ENCODE peak calls at places on chromosomes 5 and 9, in six cellular contexts. G is A549, Y is HepG2, Q is endothelial cell of umbilical vein, X is GM12878, H is K562. Z is an unnamed sample.

GRCh38 chr9:112884086-112884485 is 6.6 kb downstream of the SLC46A2 start:
- DNase-seq in Y (no peak), G (no peak), H (no peak), Q (peak; percentile 59), X (no peak), Z (no peak)

GRCh38 chr5:150511641-150512367 is 3.9 kb downstream of the NDST1 start:
- DNase-seq in Y (no peak), H (peak; percentile 76), Q (no peak), G (peak; percentile 75), X (no peak), Z (no peak)

GRCh38 chr9:26243722-26244121 is 565.5 kb upstream of the TUSC1 start:
- DNase-seq in G (peak; percentile 71), X (no peak), Y (no peak), Q (peak; percentile 86), H (no peak), Z (no peak)

GRCh38 chr9:34662544-34663295 is at the start of gene CCL27:
- DNase-seq in H (no peak), X (no peak), Y (no peak), Q (no peak), G (no peak), Z (no peak)

GRCh38 chr5:79143684-79144379 is 32.2 kb downstream of the BHMT start:
- DNase-seq in Q (no peak), Y (no peak), G (peak; percentile 55), X (no peak), H (peak; percentile 18), Z (no peak)

GRCh38 chr9:7510209-7510608 is 289.4 kb downstream of the DMAC1 start:
- DNase-seq in Y (no peak), X (no peak), H (no peak), G (no peak), Q (no peak), Z (no peak)

GRCh38 chr5:79697222-79698164 is 7.9 kb downstream of the CMYA5 start:
- DNase-seq in H (peak; percentile 59), X (no peak), G (no peak), Y (no peak), Q (no peak), Z (peak; percentile 75)

GRCh38 chr5:112420111-112420864 is 1.2 kb upstream of the EPB41L4A start:
- DNase-seq in G (peak; percentile 83), Y (peak; percentile 41), X (peak; percentile 9), Q (peak; percentile 88), H (peak; percentile 76), Z (peak; percentile 6)

GRCh38 chr5:94707359-94707758 is 88.9 kb downstream of the SLF1 start:
- DNase-seq in H (no peak), G (no peak), Q (peak; percentile 68), Y (no peak), X (no peak), Z (no peak)

GRCh38 chr5:178590141-178590923 is at the start of gene COL23A1:
- DNase-seq in Y (no peak), H (peak; percentile 71), Q (peak; percentile 55), X (no peak), G (peak; percentile 17), Z (peak; percentile 88)

GRCh38 chr9:22307013-22307711 is 139.5 kb upstream of the DMRTA1 start:
- DNase-seq in Q (peak; percentile 54), X (no peak), H (no peak), Y (peak; percentile 43), G (peak; percentile 84), Z (no peak)

GRCh38 chr5:148969291-148969690 is 93.6 kb downstream of the SH3TC2 start:
- DNase-seq in Y (no peak), X (no peak), Q (no peak), H (no peak), G (no peak), Z (no peak)

GRCh38 chr5:78467744-78468357 is 107.4 kb downstream of the SCAMP1 start:
- DNase-seq in Y (peak; percentile 31), H (peak; percentile 44), X (peak; percentile 3), G (peak; percentile 54), Q (peak; percentile 67), Z (peak; percentile 58)

GRCh38 chr5:119274024-119274766 is 81.6 kb upstream of the TNFAIP8 start:
- DNase-seq in H (no peak), Q (no peak), X (no peak), Y (peak; percentile 21), G (peak; percentile 55), Z (peak; percentile 25)

GRCh38 chr9:90815183-90815943 is 13.7 kb downstream of the SYK start:
- DNase-seq in H (peak; percentile 69), Q (no peak), G (no peak), Y (no peak), X (no peak), Z (peak; percentile 90)

GRCh38 chr9:75775966-75776691 is 114.3 kb upstream of the PCSK5 start:
- DNase-seq in Y (no peak), H (no peak), G (no peak), X (no peak), Q (no peak), Z (no peak)

GRCh38 chr5:169576181-169576598 is 7.4 kb upstream of the SPDL1 start:
- DNase-seq in H (no peak), X (no peak), Y (no peak), Q (no peak), G (no peak), Z (no peak)

GRCh38 chr9:129333961-129334743 is 156.1 kb upstream of the IER5L start:
- DNase-seq in X (no peak), G (peak; percentile 99), Q (peak; percentile 49), Y (peak; percentile 94), H (peak; percentile 64), Z (peak; percentile 97)
- TF ChIP-seq POLR2A in X (no peak), G (peak; percentile 4), Q (no peak), Y (no peak), H (no peak), Z (peak; percentile 15)

GRCh38 chr5:137617806-137618205 is 118.1 kb downstream of the KLHL3 start:
- DNase-seq in Y (no peak), Q (no peak), X (no peak), G (no peak), H (no peak), Z (no peak)
- H3K4me3 ChIP-seq in Y (no peak overlapping the region), Q (no peak overlapping the region), X (no peak overlapping the region), G (no peak overlapping the region), H (no peak overlapping the region), Z (no peak overlapping the region)

GRCh38 chr9:69089491-69089890 is 53.9 kb downstream of the FXN start:
- DNase-seq in X (no peak), Y (no peak), Q (no peak), H (no peak), G (no peak), Z (no peak)

GRCh38 chr9:69086769-69087168 is 51.2 kb downstream of the FXN start:
- DNase-seq in G (no peak), Q (peak; percentile 49), X (no peak), Y (peak; percentile 61), H (no peak), Z (no peak)

GRCh38 chr9:69090140-69090750 is 54.7 kb downstream of the FXN start:
- DNase-seq in G (no peak), H (no peak), Q (no peak), X (no peak), Y (no peak), Z (no peak)

GRCh38 chr9:69090943-69091342 is 55.4 kb downstream of the FXN start:
- DNase-seq in X (no peak), Q (no peak), H (no peak), Y (no peak), G (no peak), Z (no peak)

DNA sequence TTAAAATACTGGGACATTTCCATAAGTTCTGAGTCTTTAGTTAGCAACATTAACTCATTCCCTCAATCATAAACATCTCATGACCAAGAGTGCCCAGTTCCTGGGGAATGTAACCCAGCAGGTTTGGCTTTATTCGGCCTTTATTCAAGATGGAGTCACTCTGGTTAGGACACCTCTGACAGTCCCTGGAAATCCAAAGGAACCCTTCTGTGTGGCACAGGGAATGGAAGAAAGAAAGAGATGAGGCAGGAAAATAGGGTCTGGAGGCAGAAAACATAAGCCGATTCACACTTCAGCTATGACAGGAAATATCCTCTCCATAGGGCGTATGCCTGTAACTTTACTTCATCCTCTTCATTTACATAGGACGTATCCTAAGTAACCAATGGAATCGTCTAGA is 53.5 kb downstream of the FXN start:
- DNase-seq in G (no peak), X (no peak), Y (no peak), Q (no peak), H (no peak), Z (no peak)
- TF ChIP-seq MYC in G (no peak), X (no peak), Y (no peak), Q (no peak), H (no peak), Z (no peak)

GRCh38 chr9:136539427-136540412 is 6.1 kb downstream of the NOTCH1 start:
- DNase-seq in X (peak; percentile 70), Y (no peak), H (peak; percentile 88), G (no peak), Q (peak; percentile 95), Z (peak; percentile 75)
- TF ChIP-seq POLR2A in X (peak; percentile 50), Y (no peak), H (peak; percentile 22), G (no peak), Q (no peak), Z (no peak)

DNA sequence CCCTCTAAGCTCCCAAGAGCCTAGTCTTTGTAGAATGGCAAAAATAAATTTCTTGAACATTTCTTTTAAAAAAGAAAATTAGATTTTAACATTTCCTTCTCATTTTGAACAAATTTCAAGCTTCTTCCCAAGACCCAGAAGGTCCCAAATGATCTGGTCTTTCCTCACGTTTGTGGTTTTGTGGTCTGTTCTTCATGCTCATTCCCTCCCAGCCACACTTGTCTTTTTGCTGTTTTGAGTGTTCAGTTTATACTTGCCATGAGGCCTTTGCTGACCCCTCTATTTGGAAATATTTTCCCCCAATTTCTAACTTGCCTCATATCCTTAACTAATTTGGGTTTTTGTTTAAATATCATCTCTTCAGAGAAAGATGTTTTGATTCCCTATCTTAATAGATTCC is 133.4 kb upstream of the PAPPA start:
- DNase-seq in G (no peak), Y (no peak), Q (no peak), X (no peak), H (no peak), Z (no peak)
- H3K4me3 ChIP-seq in G (no peak overlapping the region), Y (no peak overlapping the region), Q (no peak overlapping the region), X (no peak overlapping the region), H (no peak overlapping the region), Z (no peak overlapping the region)

DNA sequence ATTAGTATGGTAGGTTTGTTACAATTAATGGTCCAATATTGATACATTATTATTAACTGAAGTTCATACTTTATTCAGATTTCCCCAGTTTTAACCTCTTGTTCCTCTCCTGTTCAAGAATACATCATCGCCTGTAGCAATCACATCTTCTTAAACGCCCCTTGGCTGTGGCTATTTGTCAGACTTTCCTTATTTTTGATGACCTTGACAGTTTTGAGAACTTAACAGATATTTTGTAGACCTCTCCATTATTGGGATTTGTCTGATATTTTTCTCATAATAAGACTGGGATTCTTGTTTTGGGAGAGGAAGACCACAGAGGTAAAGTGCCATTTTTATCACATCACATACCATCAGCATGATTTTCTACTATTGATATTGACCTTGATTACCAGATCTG is 112.3 kb upstream of the MARCHF11 start:
- DNase-seq in X (no peak), Y (no peak), Q (no peak), H (no peak), G (no peak), Z (no peak)
- TF ChIP-seq MYC in X (no peak), Y (no peak), Q (no peak), H (no peak), G (no peak), Z (no peak)

GRCh38 chr5:141320225-141321169 is at the start of gene TAF7:
- DNase-seq in G (peak; percentile 96), Q (peak; percentile 91), H (peak; percentile 95), X (peak; percentile 72), Y (peak; percentile 89), Z (peak; percentile 93)
- TF ChIP-seq POLR2A in G (peak; percentile 79), Q (peak; percentile 94), H (peak; percentile 97), X (peak; percentile 99), Y (peak; percentile 95), Z (peak; percentile 97)

GRCh38 chr9:129962376-129962765 is 80.6 kb downstream of the FNBP1 start:
- DNase-seq in H (no peak), G (no peak), X (no peak), Q (no peak), Y (no peak), Z (no peak)
- H3K4me3 ChIP-seq in H (peak overlapping the region; percentile 37), G (no peak overlapping the region), X (peak overlapping the region; percentile 64), Q (peak overlapping the region; percentile 86), Y (no peak overlapping the region), Z (no peak overlapping the region)